ENCODE peak calls at places on chromosomes 16 and 17, in five cellular contexts. O is HepG2, I is A549, J is K562, E is H1. U is an unnamed sample.

GRCh38 chr16:85600078-85600477 is 13.0 kb upstream of the GSE1 start:
- DNase-seq in O (no peak), I (no peak), J (no peak), E (no peak), U (no peak)

GRCh38 chr17:41071606-41072375 is 6.1 kb upstream of the KRTAP2-4 start:
- DNase-seq in O (no peak), I (no peak), J (no peak), E (no peak), U (no peak)

GRCh38 chr17:75047398-75048098 is 523 bp downstream of the KCTD2 start:
- DNase-seq in O (no peak), I (no peak), J (no peak), E (no peak), U (peak; percentile 19)

GRCh38 chr17:21125862-21126261 is 902 bp upstream of the DHRS7B start:
- DNase-seq in O (no peak), I (no peak), J (no peak), E (no peak), U (peak; percentile 18)

GRCh38 chr17:36469733-36470132 is 16.7 kb upstream of the ZNHIT3 start:
- DNase-seq in O (no peak), I (no peak), J (no peak), E (no peak), U (no peak)

GRCh38 chr17:78106211-78106610 is 22.3 kb downstream of the TMC6 start:
- DNase-seq in O (no peak), I (no peak), J (no peak), E (no peak), U (no peak)

GRCh38 chr16:27432600-27432957 is 30.6 kb downstream of the IL21R start:
- DNase-seq in O (no peak), I (no peak), J (no peak), E (no peak), U (no peak)

GRCh38 chr16:51393381-51394005 is 242.4 kb upstream of the SALL1 start:
- DNase-seq in O (no peak), I (no peak), J (no peak), E (no peak), U (peak; percentile 1)

GRCh38 chr16:88373927-88374492 is 8.7 kb upstream of the ZNF469 start:
- DNase-seq in O (no peak), I (no peak), J (no peak), E (no peak), U (no peak)

GRCh38 chr17:78358538-78359215 is 1.2 kb downstream of the SOCS3 start:
- DNase-seq in O (no peak), I (no peak), J (no peak), E (no peak), U (peak; percentile 61)

GRCh38 chr16:28010671-28011070 is 52.8 kb downstream of the GSG1L start:
- DNase-seq in O (no peak), I (no peak), J (no peak), E (no peak), U (no peak)

DNA sequence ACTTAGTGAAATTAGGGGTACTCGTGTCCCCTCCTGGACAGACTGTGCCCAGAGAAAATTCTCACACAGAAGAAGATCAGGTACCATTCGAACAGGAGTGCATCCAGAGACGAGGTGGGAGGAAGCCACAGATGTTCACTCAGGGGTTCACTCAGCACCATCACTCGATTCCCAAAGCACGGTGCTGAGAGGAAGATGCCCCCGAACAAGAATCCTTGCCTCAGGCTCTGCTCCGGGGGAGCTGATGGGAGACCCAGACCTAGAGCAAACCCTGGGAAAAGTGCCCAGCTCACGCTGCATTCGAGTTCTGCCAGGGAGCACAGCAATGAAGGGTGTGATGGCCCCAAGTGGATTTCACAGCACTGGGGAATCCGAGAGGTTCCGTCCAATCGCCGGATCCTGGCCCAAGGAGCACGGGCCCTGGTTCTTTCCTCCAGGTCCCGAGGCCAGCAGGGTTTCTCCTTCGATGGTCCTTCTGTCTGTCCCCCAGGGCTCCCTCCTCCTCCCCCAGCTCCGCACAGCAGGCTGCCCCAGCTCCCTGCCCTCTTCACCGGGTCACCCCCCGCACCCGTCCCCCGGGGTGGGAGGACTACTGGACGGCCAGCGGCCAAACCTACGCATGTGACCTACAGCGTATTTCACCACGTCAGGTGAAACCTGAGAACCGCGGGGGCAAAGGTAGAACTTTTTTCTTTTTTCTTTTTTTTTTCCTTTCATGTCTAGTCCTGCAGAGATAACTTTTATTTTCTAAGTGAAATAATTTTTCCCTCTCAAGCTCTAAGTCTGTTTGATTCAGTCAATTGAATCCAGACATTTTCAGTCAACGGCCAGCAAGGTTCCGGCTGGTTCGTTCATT is 10.2 kb upstream of the UBE2I start:
- DNase-seq in O (peak; percentile 67), I (no peak), J (peak; percentile 64), E (no peak), U (no peak)
- H3K27ac ChIP-seq in O (peak overlapping the region; percentile 44), I (no peak overlapping the region), J (no peak overlapping the region), E (no peak overlapping the region), U (no peak overlapping the region)

GRCh38 chr17:6035801-6036394 is 34.3 kb upstream of the WSCD1 start:
- DNase-seq in O (no peak), I (no peak), J (no peak), E (no peak), U (no peak)
- TF ChIP-seq JUN in O (no peak), I (no peak), J (no peak), E (no peak), U (no peak)

DNA sequence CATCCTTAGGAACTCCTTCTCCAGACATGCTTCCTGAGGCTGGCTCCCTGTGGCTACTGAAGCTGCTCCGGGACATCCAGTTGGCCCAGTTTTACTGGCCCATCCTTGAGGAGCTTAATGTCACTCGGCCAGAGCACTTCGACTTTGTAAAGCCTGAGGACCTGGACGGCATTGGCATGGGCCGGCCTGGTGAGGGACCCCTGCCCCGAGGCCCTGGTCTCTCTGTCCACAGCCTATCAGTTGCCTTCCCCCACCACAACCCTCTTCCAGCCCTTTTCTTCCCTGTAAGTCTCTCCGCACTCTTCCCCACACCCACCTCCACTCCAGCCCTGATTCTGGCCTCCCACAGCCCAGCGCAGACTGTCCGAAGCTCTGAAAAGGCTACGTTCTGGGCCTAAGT is 2.0 kb downstream of the TNK1 start:
- DNase-seq in O (no peak), I (no peak), J (no peak), E (no peak), U (no peak)
- H3K27ac ChIP-seq in O (no peak overlapping the region), I (no peak overlapping the region), J (no peak overlapping the region), E (no peak overlapping the region), U (no peak overlapping the region)

DNA sequence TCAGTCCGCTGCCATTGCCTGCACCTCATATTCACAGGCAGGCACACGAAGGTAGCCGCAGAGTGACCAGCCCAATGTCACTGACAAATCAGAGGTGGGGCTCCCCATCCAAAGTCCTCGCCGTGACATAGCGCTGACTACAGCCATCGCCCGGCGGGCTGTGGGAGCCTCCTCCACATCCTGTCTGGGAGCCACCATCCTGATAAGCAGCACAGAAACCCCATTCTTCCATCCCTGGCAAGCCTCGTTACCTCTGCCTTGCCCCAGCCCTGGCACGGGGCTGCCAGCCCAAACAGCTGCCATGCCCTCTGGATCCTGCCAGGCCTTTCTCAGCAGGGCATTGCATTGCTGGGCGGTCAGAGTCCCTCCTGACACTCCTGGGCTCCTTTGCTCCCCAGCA is 437.7 kb downstream of the SLC39A11 start:
- DNase-seq in O (peak; percentile 37), I (no peak), J (no peak), E (no peak), U (no peak)
- TF ChIP-seq JUN in O (no peak), I (no peak), J (no peak), E (no peak), U (no peak)

GRCh38 chr16:54928421-54929089 is 2.1 kb upstream of the IRX5 start:
- DNase-seq in O (no peak), I (peak; percentile 23), J (peak; percentile 70), E (peak; percentile 55), U (peak; percentile 24)
- H3K27ac ChIP-seq in O (no peak overlapping the region), I (peak overlapping the region; percentile 99), J (peak overlapping the region; percentile 96), E (no peak overlapping the region), U (peak overlapping the region; percentile 57)

GRCh38 chr17:492015-492399 is 139.4 kb upstream of the RPH3AL start:
- DNase-seq in O (no peak), I (no peak), J (no peak), E (no peak), U (no peak)

GRCh38 chr17:493666-494065 is 141.1 kb upstream of the RPH3AL start:
- DNase-seq in O (no peak), I (no peak), J (no peak), E (no peak), U (no peak)

GRCh38 chr17:489758-490329 is 137.2 kb upstream of the RPH3AL start:
- DNase-seq in O (peak; percentile 14), I (peak; percentile 58), J (peak; percentile 34), E (peak; percentile 72), U (peak; percentile 35)

GRCh38 chr17:488993-489757 is 136.6 kb upstream of the RPH3AL start:
- DNase-seq in O (peak; percentile 37), I (no peak), J (no peak), E (no peak), U (peak; percentile 51)

DNA sequence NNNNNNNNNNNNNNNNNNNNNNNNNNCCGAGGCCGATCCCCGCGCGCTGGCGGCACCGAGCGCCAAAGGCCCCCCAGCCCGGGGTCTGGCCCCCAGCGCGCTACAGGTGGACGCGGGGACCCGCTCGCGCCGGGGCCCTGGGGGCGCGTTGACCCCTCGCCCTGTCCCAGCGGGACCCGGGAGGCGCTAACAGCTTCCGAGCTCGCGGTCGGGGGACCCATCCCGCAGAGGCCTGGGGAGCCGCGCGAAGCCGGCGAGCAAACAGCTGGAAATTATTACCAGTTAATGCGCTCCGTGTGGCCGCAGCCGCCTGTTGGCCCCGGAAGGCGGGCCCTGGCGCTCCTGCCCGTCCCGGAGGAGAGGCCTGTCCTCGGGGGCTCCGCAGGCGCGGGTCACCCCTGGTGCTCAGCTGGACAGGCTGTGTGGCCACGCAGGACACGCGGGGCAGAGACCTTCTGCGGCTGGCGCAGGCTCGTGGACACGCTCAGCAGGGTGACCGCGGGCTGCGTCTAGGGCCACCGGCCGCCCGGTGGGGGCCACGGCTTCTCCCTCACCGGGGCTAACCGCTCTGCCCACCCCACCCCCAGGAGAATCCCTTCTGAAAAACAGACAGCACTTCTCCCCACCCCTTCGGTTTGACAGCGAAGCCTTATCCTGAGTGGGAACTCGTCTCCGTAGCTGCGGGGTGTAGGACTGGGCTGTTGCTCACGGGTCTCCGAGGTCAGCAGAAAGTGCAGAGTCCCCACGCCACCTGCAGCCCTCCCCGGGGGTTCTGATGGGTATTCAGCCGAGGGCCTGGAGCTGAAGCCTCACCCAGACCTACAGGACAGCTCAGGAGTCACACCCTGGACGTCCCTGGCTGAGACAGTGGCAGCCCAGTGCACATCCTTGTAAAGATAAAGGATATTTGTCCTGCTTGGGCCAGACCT is 138.7 kb upstream of the RPH3AL start:
- DNase-seq in O (peak; percentile 51), I (peak; percentile 41), J (peak; percentile 73), E (peak; percentile 77), U (peak; percentile 42)
- TF ChIP-seq JUN in O (no peak), I (no peak), J (no peak), E (no peak), U (no peak)

DNA sequence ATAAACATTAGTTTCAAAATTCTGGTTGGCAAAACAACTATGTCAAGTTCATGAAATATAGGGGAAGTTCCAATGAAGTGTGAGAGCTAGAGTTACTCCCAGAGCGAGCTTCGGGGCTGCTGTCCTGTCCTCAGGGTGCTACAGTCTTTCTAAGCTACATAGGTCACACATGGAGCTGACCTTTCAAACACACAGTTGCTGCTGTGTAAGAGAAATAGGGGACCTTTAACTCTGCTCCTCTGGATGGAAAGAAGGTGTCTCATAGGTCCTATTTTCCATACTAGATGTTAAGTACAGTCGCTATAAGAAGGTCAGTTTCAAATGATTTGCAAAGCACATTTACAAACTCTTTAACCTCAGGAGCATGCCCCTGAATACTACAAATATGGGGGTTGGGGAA is 6.3 kb upstream of the AHSP start:
- DNase-seq in O (no peak), I (no peak), J (no peak), E (no peak), U (no peak)
- H3K27ac ChIP-seq in O (no peak overlapping the region), I (no peak overlapping the region), J (no peak overlapping the region), E (no peak overlapping the region), U (no peak overlapping the region)

GRCh38 chr17:50830298-50830697 is 5.1 kb upstream of the WFIKKN2 start:
- DNase-seq in O (no peak), I (no peak), J (no peak), E (no peak), U (no peak)
- TF ChIP-seq JUN in O (no peak), I (no peak), J (no peak), E (no peak), U (no peak)

GRCh38 chr17:38879878-38880727 is 10.2 kb downstream of the LASP1 start:
- DNase-seq in O (no peak), I (peak; percentile 95), J (no peak), E (peak; percentile 79), U (peak; percentile 68)
- H3K27ac ChIP-seq in O (no peak overlapping the region), I (peak overlapping the region; percentile 98), J (no peak overlapping the region), E (peak overlapping the region; percentile 72), U (peak overlapping the region; percentile 86)

U was measured in endothelial cell of umbilical vein.